ENCODE peak calls at places on chromosomes 4 and X, in eight cellular contexts. One of them, this sample, is unnamed.

GRCh38 chr4:152972821-152973613 is 36.9 kb downstream of the FHDC1 start:
- DNase-seq in IMR-90: peak; percentile 92
- DNase-seq in tibial artery: no peak
- DNase-seq in kidney: no peak
- DNase-seq in endothelial cell of umbilical vein: no peak
- DNase-seq in sigmoid colon: no peak
- DNase-seq in mammary epithelial cell: peak; percentile 82
- DNase-seq in RWPE2: no peak
- DNase-seq in this sample: no peak

GRCh38 chr4:20638825-20639224 is 61.4 kb upstream of the PACRGL start:
- DNase-seq in IMR-90: no peak
- DNase-seq in tibial artery: no peak
- DNase-seq in kidney: no peak
- DNase-seq in endothelial cell of umbilical vein: no peak
- DNase-seq in sigmoid colon: no peak
- DNase-seq in mammary epithelial cell: no peak
- DNase-seq in RWPE2: no peak
- DNase-seq in this sample: no peak

GRCh38 chr4:74330295-74330750 is 22.1 kb downstream of the EPGN start:
- DNase-seq in IMR-90: no peak
- DNase-seq in tibial artery: no peak
- DNase-seq in kidney: no peak
- DNase-seq in endothelial cell of umbilical vein: peak; percentile 71
- DNase-seq in sigmoid colon: no peak
- DNase-seq in mammary epithelial cell: no peak
- DNase-seq in RWPE2: no peak
- DNase-seq in this sample: no peak

GRCh38 chr4:6763330-6763851 is 19.1 kb upstream of the KIAA0232 start:
- DNase-seq in IMR-90: no peak
- DNase-seq in tibial artery: no peak
- DNase-seq in kidney: peak; percentile 58
- DNase-seq in endothelial cell of umbilical vein: no peak
- DNase-seq in sigmoid colon: no peak
- DNase-seq in mammary epithelial cell: peak; percentile 98
- DNase-seq in RWPE2: peak; percentile 91
- DNase-seq in this sample: no peak

GRCh38 chrX:3501833-3502535 is 155.5 kb upstream of the MXRA5 start:
- DNase-seq in IMR-90: no peak
- DNase-seq in tibial artery: no peak
- DNase-seq in kidney: no peak
- DNase-seq in endothelial cell of umbilical vein: no peak
- DNase-seq in sigmoid colon: no peak
- DNase-seq in mammary epithelial cell: peak; percentile 73
- DNase-seq in RWPE2: no peak
- DNase-seq in this sample: no peak

GRCh38 chr4:182189107-182189878 is 53.9 kb upstream of the TENM3 start:
- DNase-seq in IMR-90: peak; percentile 94
- DNase-seq in tibial artery: no peak
- DNase-seq in kidney: no peak
- DNase-seq in endothelial cell of umbilical vein: no peak
- DNase-seq in sigmoid colon: no peak
- DNase-seq in mammary epithelial cell: peak; percentile 91
- DNase-seq in RWPE2: peak; percentile 76
- DNase-seq in this sample: no peak

GRCh38 chrX:14801136-14801535 is 71.7 kb downstream of the FANCB start:
- DNase-seq in IMR-90: peak; percentile 19
- DNase-seq in tibial artery: no peak
- DNase-seq in kidney: no peak
- DNase-seq in endothelial cell of umbilical vein: no peak
- DNase-seq in sigmoid colon: no peak
- DNase-seq in mammary epithelial cell: peak; percentile 86
- DNase-seq in RWPE2: no peak
- DNase-seq in this sample: no peak

GRCh38 chrX:15564981-15565579 is 35.7 kb downstream of the ACE2 start:
- DNase-seq in IMR-90: peak; percentile 44
- DNase-seq in tibial artery: peak; percentile 55
- DNase-seq in kidney: peak; percentile 57
- DNase-seq in endothelial cell of umbilical vein: peak; percentile 87
- DNase-seq in sigmoid colon: peak; percentile 64
- DNase-seq in mammary epithelial cell: peak; percentile 80
- DNase-seq in RWPE2: no peak
- DNase-seq in this sample: peak; percentile 75

GRCh38 chr4:152281211-152281610 is 254.7 kb downstream of the FBXW7 start:
- DNase-seq in IMR-90: no peak
- DNase-seq in tibial artery: no peak
- DNase-seq in kidney: no peak
- DNase-seq in endothelial cell of umbilical vein: no peak
- DNase-seq in sigmoid colon: no peak
- DNase-seq in mammary epithelial cell: no peak
- DNase-seq in RWPE2: no peak
- DNase-seq in this sample: no peak

GRCh38 chr4:146123231-146123630 is 52.3 kb upstream of the LSM6 start:
- DNase-seq in IMR-90: no peak
- DNase-seq in tibial artery: no peak
- DNase-seq in kidney: no peak
- DNase-seq in endothelial cell of umbilical vein: no peak
- DNase-seq in sigmoid colon: no peak
- DNase-seq in mammary epithelial cell: no peak
- DNase-seq in RWPE2: no peak
- DNase-seq in this sample: no peak

GRCh38 chrX:38192007-38192625 is 28.6 kb downstream of the SRPX start:
- DNase-seq in IMR-90: peak; percentile 25
- DNase-seq in tibial artery: no peak
- DNase-seq in kidney: no peak
- DNase-seq in endothelial cell of umbilical vein: peak; percentile 29
- DNase-seq in sigmoid colon: no peak
- DNase-seq in mammary epithelial cell: no peak
- DNase-seq in RWPE2: no peak
- DNase-seq in this sample: no peak

GRCh38 chr4:83358410-83358809 is 23.8 kb upstream of the HPSE start:
- DNase-seq in IMR-90: peak; percentile 73
- DNase-seq in tibial artery: no peak
- DNase-seq in kidney: no peak
- DNase-seq in endothelial cell of umbilical vein: peak; percentile 53
- DNase-seq in sigmoid colon: no peak
- DNase-seq in mammary epithelial cell: peak; percentile 50
- DNase-seq in RWPE2: no peak
- DNase-seq in this sample: no peak

DNA sequence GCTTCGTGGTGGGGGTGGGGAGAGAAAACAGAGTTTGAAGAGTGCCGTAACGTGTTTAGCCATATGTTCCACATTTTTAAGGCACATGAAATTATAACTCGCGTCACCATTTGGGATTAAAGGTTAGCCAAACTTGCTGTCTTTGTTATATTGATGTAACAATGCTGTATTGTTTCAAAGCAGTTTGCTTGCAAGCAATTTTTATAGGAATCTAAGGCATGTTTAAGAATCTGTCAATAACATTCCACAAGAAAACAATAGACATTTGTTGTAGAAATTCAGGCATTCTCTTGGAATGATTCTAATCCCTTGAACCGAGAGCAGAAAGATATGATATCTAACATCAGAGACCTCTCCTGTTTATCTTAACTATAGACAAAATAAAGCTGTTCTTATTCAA is 78.3 kb downstream of the CLDN22 start:
- DNase-seq in IMR-90: no peak
- DNase-seq in tibial artery: no peak
- DNase-seq in kidney: no peak
- DNase-seq in endothelial cell of umbilical vein: peak; percentile 23
- DNase-seq in sigmoid colon: no peak
- DNase-seq in mammary epithelial cell: no peak
- DNase-seq in RWPE2: no peak
- DNase-seq in this sample: no peak
- H3K27ac ChIP-seq in IMR-90: no peak overlapping the region
- H3K27ac ChIP-seq in tibial artery: no peak overlapping the region
- H3K27ac ChIP-seq in kidney: no peak overlapping the region
- H3K27ac ChIP-seq in endothelial cell of umbilical vein: peak overlapping the region; percentile 69
- H3K27ac ChIP-seq in sigmoid colon: no peak overlapping the region
- H3K27ac ChIP-seq in mammary epithelial cell: peak overlapping the region; percentile 48
- H3K27ac ChIP-seq in RWPE2: no peak overlapping the region
- H3K27ac ChIP-seq in this sample: no peak overlapping the region

GRCh38 chrX:54494166-54494969 is 1.7 kb downstream of the FGD1 start:
- DNase-seq in IMR-90: no peak
- DNase-seq in tibial artery: no peak
- DNase-seq in kidney: no peak
- DNase-seq in endothelial cell of umbilical vein: no peak
- DNase-seq in sigmoid colon: no peak
- DNase-seq in mammary epithelial cell: peak; percentile 11
- DNase-seq in RWPE2: no peak
- DNase-seq in this sample: no peak
- H3K4me3 ChIP-seq in IMR-90: peak overlapping the region; percentile 95
- H3K4me3 ChIP-seq in tibial artery: peak overlapping the region; percentile 76
- H3K4me3 ChIP-seq in kidney: peak overlapping the region; percentile 59
- H3K4me3 ChIP-seq in endothelial cell of umbilical vein: peak overlapping the region; percentile 75
- H3K4me3 ChIP-seq in sigmoid colon: peak overlapping the region; percentile 61
- H3K4me3 ChIP-seq in mammary epithelial cell: peak overlapping the region; percentile 65
- H3K4me3 ChIP-seq in RWPE2: peak overlapping the region; percentile 71
- H3K4me3 ChIP-seq in this sample: peak overlapping the region; percentile 74

GRCh38 chrX:77740376-77740905 is 45.6 kb downstream of the ATRX start:
- DNase-seq in IMR-90: no peak
- DNase-seq in tibial artery: no peak
- DNase-seq in kidney: no peak
- DNase-seq in endothelial cell of umbilical vein: no peak
- DNase-seq in sigmoid colon: no peak
- DNase-seq in mammary epithelial cell: no peak
- DNase-seq in RWPE2: no peak
- DNase-seq in this sample: no peak
- TF ChIP-seq CTCF in IMR-90: no peak
- TF ChIP-seq CTCF in tibial artery: no peak
- TF ChIP-seq CTCF in kidney: no peak
- TF ChIP-seq CTCF in endothelial cell of umbilical vein: no peak
- TF ChIP-seq CTCF in sigmoid colon: no peak
- TF ChIP-seq CTCF in mammary epithelial cell: no peak
- TF ChIP-seq CTCF in RWPE2: no peak
- TF ChIP-seq CTCF in this sample: no peak

GRCh38 chr4:147913137-147913536 is 181.2 kb downstream of the ARHGAP10 start:
- DNase-seq in IMR-90: no peak
- DNase-seq in tibial artery: no peak
- DNase-seq in kidney: no peak
- DNase-seq in endothelial cell of umbilical vein: no peak
- DNase-seq in sigmoid colon: no peak
- DNase-seq in mammary epithelial cell: no peak
- DNase-seq in RWPE2: no peak
- DNase-seq in this sample: no peak

GRCh38 chr4:147910315-147910714 is 178.4 kb downstream of the ARHGAP10 start:
- DNase-seq in IMR-90: peak; percentile 29
- DNase-seq in tibial artery: no peak
- DNase-seq in kidney: no peak
- DNase-seq in endothelial cell of umbilical vein: no peak
- DNase-seq in sigmoid colon: no peak
- DNase-seq in mammary epithelial cell: no peak
- DNase-seq in RWPE2: no peak
- DNase-seq in this sample: no peak

GRCh38 chr4:147909225-147909624 is 177.3 kb downstream of the ARHGAP10 start:
- DNase-seq in IMR-90: no peak
- DNase-seq in tibial artery: no peak
- DNase-seq in kidney: no peak
- DNase-seq in endothelial cell of umbilical vein: no peak
- DNase-seq in sigmoid colon: no peak
- DNase-seq in mammary epithelial cell: no peak
- DNase-seq in RWPE2: no peak
- DNase-seq in this sample: no peak
- H3K27ac ChIP-seq in IMR-90: no peak overlapping the region
- H3K27ac ChIP-seq in tibial artery: no peak overlapping the region
- H3K27ac ChIP-seq in kidney: no peak overlapping the region
- H3K27ac ChIP-seq in endothelial cell of umbilical vein: no peak overlapping the region
- H3K27ac ChIP-seq in sigmoid colon: no peak overlapping the region
- H3K27ac ChIP-seq in mammary epithelial cell: no peak overlapping the region
- H3K27ac ChIP-seq in RWPE2: no peak overlapping the region
- H3K27ac ChIP-seq in this sample: no peak overlapping the region

GRCh38 chrX:53223068-53223693 is 1.8 kb downstream of the KDM5C start:
- DNase-seq in IMR-90: no peak
- DNase-seq in tibial artery: no peak
- DNase-seq in kidney: no peak
- DNase-seq in endothelial cell of umbilical vein: no peak
- DNase-seq in sigmoid colon: no peak
- DNase-seq in mammary epithelial cell: peak; percentile 9
- DNase-seq in RWPE2: no peak
- DNase-seq in this sample: no peak
- H3K4me3 ChIP-seq in IMR-90: peak overlapping the region; percentile 75
- H3K4me3 ChIP-seq in tibial artery: peak overlapping the region; percentile 86
- H3K4me3 ChIP-seq in kidney: peak overlapping the region; percentile 91
- H3K4me3 ChIP-seq in endothelial cell of umbilical vein: peak overlapping the region; percentile 71
- H3K4me3 ChIP-seq in sigmoid colon: peak overlapping the region; percentile 89
- H3K4me3 ChIP-seq in mammary epithelial cell: peak overlapping the region; percentile 92
- H3K4me3 ChIP-seq in RWPE2: peak overlapping the region; percentile 69
- H3K4me3 ChIP-seq in this sample: peak overlapping the region; percentile 89

DNA sequence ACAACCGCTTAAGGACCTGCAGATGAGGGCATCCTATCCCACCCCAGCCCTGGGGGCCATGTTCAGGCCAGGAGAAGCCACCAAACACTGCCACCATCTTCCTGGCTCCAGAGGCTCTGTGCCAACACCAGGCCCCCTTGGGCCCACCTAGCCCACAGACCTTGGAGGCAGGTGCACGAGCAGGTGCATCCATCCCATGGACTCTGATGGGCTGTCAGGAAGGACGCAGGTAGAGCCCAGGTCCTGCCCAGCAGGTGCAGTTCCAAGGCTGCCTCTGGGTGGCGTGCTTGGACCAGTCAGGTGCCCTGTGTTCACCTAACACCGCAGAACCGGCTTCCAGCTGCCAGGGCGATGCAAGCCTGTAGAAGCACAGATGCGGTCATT is 22.8 kb upstream of the PDE6B start:
- DNase-seq in IMR-90: no peak
- DNase-seq in tibial artery: no peak
- DNase-seq in kidney: peak; percentile 89
- DNase-seq in endothelial cell of umbilical vein: no peak
- DNase-seq in sigmoid colon: no peak
- DNase-seq in mammary epithelial cell: peak; percentile 60
- DNase-seq in RWPE2: peak; percentile 64
- DNase-seq in this sample: no peak
- TF ChIP-seq CTCF in IMR-90: no peak
- TF ChIP-seq CTCF in tibial artery: no peak
- TF ChIP-seq CTCF in kidney: peak; percentile 55
- TF ChIP-seq CTCF in endothelial cell of umbilical vein: no peak
- TF ChIP-seq CTCF in sigmoid colon: no peak
- TF ChIP-seq CTCF in mammary epithelial cell: peak; percentile 90
- TF ChIP-seq CTCF in RWPE2: peak; percentile 43
- TF ChIP-seq CTCF in this sample: no peak

This sample was measured in coronary artery.